ENCODE peak calls at places on chromosomes 13 and 19, in seven cellular contexts. O, J, Z, C, L, W and B are unnamed samples.
A peak's percentile ranks its signal among the peaks of the same experiment; 100 is the strongest.

GRCh38 chr13:90792335-90792734 is 555.2 kb upstream of the MIR17HG start:
- DNase-seq in O (no peak), J (no peak), Z (no peak), C (no peak), L (no peak), W (no peak), B (peak; percentile 22)

GRCh38 chr13:48500652-48501197 is 32.2 kb downstream of the RCBTB2 start:
- DNase-seq in O (peak; percentile 80), J (peak; percentile 64), Z (peak; percentile 54), C (peak; percentile 84), L (no peak), W (no peak), B (peak; percentile 85)

GRCh38 chr19:55443824-55444719 is 972 bp upstream of the SHISA7 start:
- DNase-seq in O (no peak), J (no peak), Z (no peak), C (no peak), L (no peak), W (no peak), B (no peak)

GRCh38 chr19:55699221-55699620 is 24.2 kb downstream of the EPN1 start:
- DNase-seq in O (no peak), J (no peak), Z (no peak), C (no peak), L (peak; percentile 34), W (no peak), B (no peak)

GRCh38 chr13:104106705-104107393 is 1040.6 kb upstream of the SLC10A2 start:
- DNase-seq in O (no peak), J (no peak), Z (no peak), C (peak; percentile 47), L (no peak), W (no peak), B (peak; percentile 64)

GRCh38 chr13:33743438-33744368 is 74.2 kb upstream of the RFC3 start:
- DNase-seq in O (no peak), J (no peak), Z (no peak), C (no peak), L (no peak), W (no peak), B (peak; percentile 34)

GRCh38 chr13:51525567-51526165 is 58.6 kb upstream of the WDFY2 start:
- DNase-seq in O (peak; percentile 43), J (no peak), Z (no peak), C (no peak), L (no peak), W (no peak), B (peak; percentile 71)

GRCh38 chr13:49300716-49301589 is 53.2 kb downstream of the CDADC1 start:
- DNase-seq in O (peak; percentile 82), J (peak; percentile 74), Z (peak; percentile 62), C (peak; percentile 75), L (peak; percentile 82), W (peak; percentile 68), B (peak; percentile 83)

GRCh38 chr13:32537580-32538233 is 888 bp downstream of the N4BP2L2 start:
- DNase-seq in O (peak; percentile 26), J (peak; percentile 40), Z (no peak), C (peak; percentile 8), L (peak; percentile 86), W (peak; percentile 27), B (peak; percentile 22)

GRCh38 chr19:56261145-56261544 is 11.4 kb upstream of the EDDM13 start:
- DNase-seq in O (no peak), J (no peak), Z (no peak), C (no peak), L (no peak), W (no peak), B (no peak)

GRCh38 chr13:109818136-109818535 is 31.8 kb upstream of the IRS2 start:
- DNase-seq in O (no peak), J (no peak), Z (no peak), C (no peak), L (no peak), W (no peak), B (no peak)

GRCh38 chr19:50264483-50265186 is 61.2 kb downstream of the MYH14 start:
- DNase-seq in O (no peak), J (no peak), Z (no peak), C (no peak), L (no peak), W (no peak), B (no peak)

GRCh38 chr13:43354147-43354945 is 331.0 kb downstream of the DNAJC15 start:
- DNase-seq in O (no peak), J (no peak), Z (no peak), C (no peak), L (no peak), W (no peak), B (no peak)

GRCh38 chr19:17996826-17997316 is 11.1 kb upstream of the ARRDC2 start:
- DNase-seq in O (peak; percentile 74), J (peak; percentile 88), Z (no peak), C (peak; percentile 56), L (peak; percentile 95), W (peak; percentile 83), B (peak; percentile 76)

GRCh38 chr13:29803221-29803620 is 47.2 kb downstream of the UBL3 start:
- DNase-seq in O (no peak), J (no peak), Z (no peak), C (no peak), L (no peak), W (no peak), B (no peak)

GRCh38 chr19:19137556-19138109 is 645 bp downstream of the TMEM161A start:
- DNase-seq in O (peak; percentile 10), J (no peak), Z (no peak), C (no peak), L (peak; percentile 84), W (no peak), B (no peak)

GRCh38 chr19:15464394-15465385 is at the start of gene RASAL3:
- DNase-seq in O (peak; percentile 43), J (no peak), Z (no peak), C (no peak), L (peak; percentile 92), W (no peak), B (peak; percentile 19)

GRCh38 chr19:11332822-11333221 is 6.6 kb downstream of the RAB3D start:
- DNase-seq in O (no peak), J (no peak), Z (no peak), C (no peak), L (no peak), W (no peak), B (no peak)

GRCh38 chr19:20278342-20278741 is 111.3 kb downstream of the ZNF486 start:
- DNase-seq in O (no peak), J (peak; percentile 39), Z (no peak), C (no peak), L (no peak), W (peak; percentile 22), B (peak; percentile 57)

GRCh38 chr13:110517505-110518149 is 43.9 kb downstream of the RAB20 start:
- DNase-seq in O (peak; percentile 58), J (peak; percentile 49), Z (no peak), C (no peak), L (no peak), W (no peak), B (peak; percentile 50)

GRCh38 chr13:53112522-53112921 is 83.9 kb downstream of the OLFM4 start:
- DNase-seq in O (no peak), J (no peak), Z (no peak), C (no peak), L (no peak), W (no peak), B (no peak)

GRCh38 chr19:13961826-13962737 is 9.8 kb downstream of the DCAF15 start:
- DNase-seq in O (no peak), J (peak; percentile 16), Z (no peak), C (no peak), L (no peak), W (no peak), B (no peak)

GRCh38 chr13:100140441-100140840 is 51.5 kb downstream of the PCCA start:
- DNase-seq in O (no peak), J (no peak), Z (no peak), C (no peak), L (no peak), W (no peak), B (no peak)

GRCh38 chr13:108215428-108215827 is at the start of gene LIG4:
- DNase-seq in O (peak; percentile 90), J (peak; percentile 98), Z (peak; percentile 64), C (peak; percentile 94), L (peak; percentile 99), W (peak; percentile 85), B (peak; percentile 91)

GRCh38 chr13:108213946-108214345 is 1.4 kb downstream of the LIG4 start:
- DNase-seq in O (no peak), J (no peak), Z (no peak), C (no peak), L (no peak), W (no peak), B (no peak)

GRCh38 chr13:108218044-108218974 is at the start of gene ABHD13:
- DNase-seq in O (peak; percentile 89), J (peak; percentile 96), Z (peak; percentile 63), C (peak; percentile 94), L (peak; percentile 97), W (peak; percentile 84), B (peak; percentile 93)

GRCh38 chr13:108214511-108215383 is 589 bp downstream of the LIG4 start:
- DNase-seq in O (no peak), J (peak; percentile 45), Z (no peak), C (no peak), L (peak; percentile 82), W (no peak), B (no peak)

DNA sequence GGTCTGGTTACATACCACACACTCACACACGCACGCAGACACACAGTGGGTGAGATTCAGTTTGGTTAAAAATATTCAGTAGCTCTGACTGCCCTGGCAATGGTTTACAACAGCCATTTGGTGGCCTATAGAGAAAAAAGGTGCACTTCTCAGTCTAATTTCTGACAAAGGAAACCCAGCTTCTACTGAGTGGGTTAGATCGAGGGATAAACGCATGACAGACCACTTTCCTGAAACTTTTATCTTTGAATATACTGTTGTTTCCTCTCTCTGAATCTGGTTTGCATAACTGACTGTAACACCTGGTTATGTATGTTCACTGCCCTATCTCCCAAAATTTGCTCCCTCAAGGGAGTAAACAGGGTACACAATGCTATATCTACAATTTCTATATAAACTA is 2.4 kb downstream of the LIG4 start:
- DNase-seq in O (no peak), J (no peak), Z (no peak), C (no peak), L (no peak), W (no peak), B (no peak)
- TF ChIP-seq CTCF in O (no peak), J (no peak), Z (no peak), C (no peak), L (no peak), W (no peak), B (no peak)

DNA sequence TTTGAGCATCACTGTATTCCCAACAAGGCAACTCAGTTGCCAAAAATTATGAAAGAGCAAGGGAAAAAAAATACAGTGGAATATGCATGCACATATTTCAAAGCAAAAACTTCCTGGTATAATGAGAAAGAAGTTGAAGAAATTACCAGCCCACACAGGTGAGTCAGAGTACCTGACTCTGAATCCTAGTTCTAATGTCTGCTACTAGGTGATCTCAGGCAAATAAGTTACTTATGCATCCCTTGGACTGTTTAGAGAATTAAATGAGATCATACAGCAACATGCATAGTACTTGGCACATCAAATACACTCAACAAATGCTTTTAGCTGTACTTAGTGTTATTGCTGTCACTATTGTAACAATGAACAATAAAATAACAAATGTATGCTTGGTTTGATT is 144.9 kb downstream of the MIPEP start:
- DNase-seq in O (no peak), J (no peak), Z (no peak), C (no peak), L (no peak), W (no peak), B (peak; percentile 14)
- H3K4me3 ChIP-seq in O (no peak overlapping the region), J (no peak overlapping the region), Z (no peak overlapping the region), C (no peak overlapping the region), L (no peak overlapping the region), W (no peak overlapping the region), B (no peak overlapping the region)

GRCh38 chr13:77528834-77529500 is 6.5 kb upstream of the SCEL start:
- DNase-seq in O (no peak), J (no peak), Z (no peak), C (no peak), L (no peak), W (no peak), B (no peak)
- TF ChIP-seq CTCF in O (no peak), J (no peak), Z (no peak), C (no peak), L (no peak), W (no peak), B (no peak)

GRCh38 chr19:6766357-6767080 is 716 bp downstream of the SH2D3A start:
- DNase-seq in O (no peak), J (no peak), Z (no peak), C (no peak), L (no peak), W (no peak), B (no peak)
- H3K4me3 ChIP-seq in O (no peak overlapping the region), J (peak overlapping the region; percentile 27), Z (no peak overlapping the region), C (no peak overlapping the region), L (peak overlapping the region; percentile 49), W (no peak overlapping the region), B (no peak overlapping the region)